ENCODE peak calls at places on chromosomes 4 and X, in six cellular contexts. A, T, W, F, R and Q are unnamed samples.

GRCh38 chr4:15400911-15401671 is 26.7 kb upstream of the C1QTNF7 start:
- DNase-seq in A (peak; percentile 30), T (no peak), W (peak; percentile 65), F (peak; percentile 80), R (peak; percentile 41), Q (peak; percentile 68)

GRCh38 chr4:18840499-18840898 is 818.9 kb upstream of the LCORL start:
- DNase-seq in A (no peak), T (no peak), W (no peak), F (no peak), R (no peak), Q (no peak)

GRCh38 chrX:123330229-123330942 is 146.3 kb downstream of the GRIA3 start:
- DNase-seq in A (no peak), T (no peak), W (no peak), F (no peak), R (no peak), Q (no peak)

GRCh38 chr4:133969202-133969873 is 232.3 kb downstream of the PABPC4L start:
- DNase-seq in A (no peak), T (no peak), W (peak; percentile 20), F (no peak), R (no peak), Q (no peak)

GRCh38 chrX:17580529-17581155 is 156.7 kb upstream of the SCML1 start:
- DNase-seq in A (no peak), T (no peak), W (peak; percentile 74), F (no peak), R (peak; percentile 50), Q (no peak)

GRCh38 chr4:121139533-121140222 is 24.4 kb downstream of the TNIP3 start:
- DNase-seq in A (no peak), T (no peak), W (peak; percentile 89), F (no peak), R (no peak), Q (no peak)

GRCh38 chrX:69919749-69920148 is 130.0 kb downstream of the AWAT2 start:
- DNase-seq in A (no peak), T (peak; percentile 0), W (no peak), F (no peak), R (no peak), Q (no peak)

GRCh38 chrX:121823406-121823805 is 776.0 kb downstream of the GLUD2 start:
- DNase-seq in A (no peak), T (no peak), W (no peak), F (no peak), R (no peak), Q (no peak)

GRCh38 chr4:139892973-139893736 is 227.5 kb downstream of the MGST2 start:
- DNase-seq in A (no peak), T (no peak), W (no peak), F (no peak), R (no peak), Q (no peak)

GRCh38 chrX:52082578-52082977 is 13.6 kb upstream of the MAGED4B start:
- DNase-seq in A (no peak), T (no peak), W (no peak), F (no peak), R (no peak), Q (no peak)

GRCh38 chrX:84187501-84188319 is at the start of gene RPS6KA6:
- DNase-seq in A (peak; percentile 22), T (no peak), W (peak; percentile 22), F (peak; percentile 4), R (peak; percentile 17), Q (peak; percentile 43)

GRCh38 chr4:162406637-162407370 is 243.0 kb upstream of the FSTL5 start:
- DNase-seq in A (no peak), T (no peak), W (no peak), F (no peak), R (no peak), Q (no peak)

GRCh38 chr4:175109933-175110332 is 191.8 kb downstream of the ADAM29 start:
- DNase-seq in A (no peak), T (no peak), W (no peak), F (no peak), R (no peak), Q (no peak)

GRCh38 chr4:73021634-73022033 is 47.9 kb downstream of the COX18 start:
- DNase-seq in A (no peak), T (peak; percentile 24), W (peak; percentile 31), F (no peak), R (no peak), Q (no peak)

GRCh38 chr4:12242354-12242753 is 813.7 kb upstream of the HS3ST1 start:
- DNase-seq in A (no peak), T (no peak), W (no peak), F (no peak), R (no peak), Q (no peak)

GRCh38 chrX:151680805-151681204 is 14.5 kb upstream of the PRRG3 start:
- DNase-seq in A (peak; percentile 5), T (peak; percentile 45), W (peak; percentile 2), F (peak; percentile 36), R (no peak), Q (peak; percentile 34)

GRCh38 chrX:356385-357034 is 30.2 kb downstream of the PPP2R3B start:
- DNase-seq in A (no peak), T (no peak), W (peak; percentile 64), F (no peak), R (no peak), Q (peak; percentile 0)

GRCh38 chrX:79162076-79162475 is 17.6 kb downstream of the GPR174 start:
- DNase-seq in A (no peak), T (no peak), W (no peak), F (no peak), R (no peak), Q (no peak)

GRCh38 chr4:101357751-101358150 is 10.4 kb upstream of the PPP3CA start:
- DNase-seq in A (no peak), T (no peak), W (peak; percentile 28), F (no peak), R (no peak), Q (no peak)

GRCh38 chrX:24858004-24858746 is 157.6 kb downstream of the ARX start:
- DNase-seq in A (no peak), T (no peak), W (peak; percentile 34), F (no peak), R (no peak), Q (no peak)

GRCh38 chr4:96599752-96600151 is 759.9 kb downstream of the PDHA2 start:
- DNase-seq in A (no peak), T (no peak), W (no peak), F (no peak), R (no peak), Q (no peak)

GRCh38 chr4:70269674-70270073 is 27.3 kb downstream of the CSN3 start:
- DNase-seq in A (no peak), T (peak; percentile 10), W (no peak), F (no peak), R (no peak), Q (no peak)

GRCh38 chr4:98446499-98447375 is 185.6 kb downstream of the RAP1GDS1 start:
- DNase-seq in A (no peak), T (no peak), W (peak; percentile 31), F (no peak), R (no peak), Q (no peak)

GRCh38 chr4:139027771-139028170 is 12.2 kb downstream of the NOCT start:
- DNase-seq in A (no peak), T (no peak), W (peak; percentile 70), F (no peak), R (no peak), Q (no peak)

GRCh38 chr4:127501103-127501502 is 131.7 kb upstream of the INTU start:
- DNase-seq in A (no peak), T (no peak), W (peak; percentile 42), F (no peak), R (no peak), Q (no peak)

GRCh38 chrX:152635941-152636340 is 1.8 kb upstream of the GABRQ start:
- DNase-seq in A (peak; percentile 8), T (peak; percentile 27), W (peak; percentile 50), F (peak; percentile 33), R (no peak), Q (no peak)

GRCh38 chr4:148452970-148453369 is 10.8 kb upstream of the NR3C2 start:
- DNase-seq in A (no peak), T (no peak), W (no peak), F (no peak), R (no peak), Q (no peak)

DNA sequence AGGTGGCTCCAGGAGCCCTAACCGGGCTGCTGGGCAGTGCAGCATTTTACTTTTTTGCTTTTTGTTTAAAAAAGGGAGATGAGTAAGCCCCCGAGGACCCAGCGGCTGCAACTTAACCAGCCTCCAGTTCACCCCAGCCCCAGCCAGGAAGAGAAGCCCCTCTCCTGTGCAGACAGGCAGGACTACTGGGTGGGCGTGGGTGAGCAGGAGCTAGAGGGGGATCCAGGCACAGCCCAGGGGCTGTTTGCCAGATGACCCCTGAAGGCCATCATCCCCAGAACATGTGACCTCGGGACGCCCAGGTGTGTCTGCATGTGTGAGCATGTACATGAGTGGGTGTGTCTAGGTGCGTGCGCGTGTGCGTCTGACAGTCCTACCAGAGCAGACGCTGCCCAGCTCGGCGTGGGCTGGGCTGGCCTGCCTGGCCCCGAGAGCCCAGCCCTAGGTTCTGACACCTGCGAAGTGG is 7.6 kb upstream of the HAUS3 start:
- DNase-seq in A (no peak), T (no peak), W (no peak), F (no peak), R (no peak), Q (no peak)
- TF ChIP-seq POLR2A in A (no peak), T (no peak), W (no peak), F (no peak), R (no peak), Q (no peak)

DNA sequence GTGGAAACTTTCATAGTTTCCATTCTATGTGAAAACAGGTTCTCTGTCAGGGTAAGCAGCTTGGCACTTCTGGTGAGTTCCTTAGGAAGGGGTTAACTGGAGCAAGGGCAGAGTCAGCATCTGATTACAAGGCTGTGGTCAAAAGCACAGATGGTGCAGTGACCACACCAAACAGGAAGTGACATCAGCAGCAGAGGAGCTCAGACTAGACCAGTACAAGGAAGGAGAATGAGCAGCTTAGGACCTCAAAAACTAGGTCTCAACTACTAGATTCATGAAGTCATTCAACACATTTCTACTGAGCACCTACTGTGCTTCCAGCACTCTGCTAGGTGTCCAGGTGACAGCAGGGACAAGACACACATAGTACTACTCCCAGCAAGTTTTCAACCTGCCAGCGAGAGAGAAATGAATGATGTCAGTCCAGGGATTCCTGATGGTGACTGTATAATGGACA is 130.2 kb downstream of the AMELX start:
- DNase-seq in A (no peak), T (no peak), W (peak; percentile 90), F (peak; percentile 22), R (no peak), Q (no peak)
- TF ChIP-seq POLR2A in A (no peak), T (no peak), W (no peak), F (no peak), R (no peak), Q (no peak)

DNA sequence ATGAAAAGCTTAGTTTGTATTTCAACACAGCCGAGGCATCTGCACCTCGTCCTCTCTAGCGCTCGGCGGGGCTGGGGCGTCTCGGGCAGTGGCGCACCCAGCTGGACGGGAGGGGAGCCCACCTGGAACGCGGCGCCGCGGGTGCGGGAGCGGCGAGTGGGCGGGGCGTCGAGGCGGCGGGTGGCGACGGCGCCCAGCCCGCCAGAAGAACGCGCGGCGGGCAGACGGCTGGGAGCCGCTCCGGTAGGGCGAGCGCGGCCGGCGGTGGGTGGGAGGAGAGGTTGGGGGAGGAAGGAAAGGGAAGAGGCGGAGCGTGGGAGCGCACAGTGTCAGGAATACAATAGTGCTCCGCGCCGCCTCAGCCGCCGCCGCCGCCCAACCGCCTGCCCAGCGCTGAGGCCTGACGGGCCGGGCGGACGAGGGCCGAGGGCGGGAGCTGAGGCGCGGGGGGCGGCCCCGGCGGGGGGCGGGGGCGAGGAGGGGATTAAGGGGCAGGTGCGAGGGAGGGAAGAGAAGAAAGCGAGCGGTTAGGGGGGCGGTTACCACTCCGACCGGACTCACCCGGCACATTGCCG is at the start of gene JADE3:
- DNase-seq in A (peak; percentile 66), T (peak; percentile 55), W (peak; percentile 56), F (peak; percentile 33), R (peak; percentile 76), Q (peak; percentile 76)
- TF ChIP-seq POLR2A in A (peak; percentile 56), T (no peak), W (no peak), F (no peak), R (peak; percentile 43), Q (no peak)

GRCh38 chr4:2413821-2414610 is 4.4 kb downstream of the ZFYVE28 start:
- DNase-seq in A (no peak), T (no peak), W (no peak), F (no peak), R (no peak), Q (no peak)
- TF ChIP-seq POLR2A in A (no peak), T (no peak), W (no peak), F (no peak), R (no peak), Q (no peak)